ENCODE peak calls at places on chromosomes 7 and 10, in nine cellular contexts. One of them, this sample, is unnamed.

GRCh38 chr10:11140963-11141362 is 123.3 kb downstream of the CELF2 start:
- DNase-seq in A549: no peak
- DNase-seq in tibial nerve: no peak
- DNase-seq in body of pancreas: no peak
- DNase-seq in adrenal gland: no peak
- DNase-seq in ovary: no peak
- DNase-seq in GM12892: no peak
- DNase-seq in K562: no peak
- DNase-seq in transverse colon: no peak
- DNase-seq in this sample: no peak

GRCh38 chr10:127424594-127425264 is 124.4 kb upstream of the NPS start:
- DNase-seq in A549: no peak
- DNase-seq in body of pancreas: peak; percentile 30
- DNase-seq in adrenal gland: no peak
- DNase-seq in K562: no peak
- DNase-seq in ovary: no peak
- DNase-seq in tibial nerve: no peak
- DNase-seq in transverse colon: no peak
- DNase-seq in GM12892: no peak
- DNase-seq in this sample: no peak

GRCh38 chr10:47349516-47349915 is 1.4 kb downstream of the RBP3 start:
- DNase-seq in transverse colon: no peak
- DNase-seq in ovary: no peak
- DNase-seq in K562: no peak
- DNase-seq in A549: no peak
- DNase-seq in GM12892: no peak
- DNase-seq in adrenal gland: no peak
- DNase-seq in tibial nerve: no peak
- DNase-seq in body of pancreas: no peak
- DNase-seq in this sample: no peak

GRCh38 chr10:44991571-44991970 is 9.2 kb upstream of the ZNF22 start:
- DNase-seq in ovary: peak; percentile 57
- DNase-seq in GM12892: no peak
- DNase-seq in adrenal gland: no peak
- DNase-seq in tibial nerve: no peak
- DNase-seq in transverse colon: no peak
- DNase-seq in body of pancreas: peak; percentile 85
- DNase-seq in A549: no peak
- DNase-seq in K562: no peak
- DNase-seq in this sample: peak; percentile 56

GRCh38 chr7:137331378-137331777 is 12.2 kb downstream of the PTN start:
- DNase-seq in ovary: no peak
- DNase-seq in tibial nerve: no peak
- DNase-seq in K562: no peak
- DNase-seq in transverse colon: no peak
- DNase-seq in A549: no peak
- DNase-seq in body of pancreas: no peak
- DNase-seq in GM12892: no peak
- DNase-seq in adrenal gland: no peak
- DNase-seq in this sample: no peak

GRCh38 chr7:120207037-120207436 is 65.9 kb upstream of the KCND2 start:
- DNase-seq in A549: no peak
- DNase-seq in body of pancreas: no peak
- DNase-seq in transverse colon: no peak
- DNase-seq in adrenal gland: no peak
- DNase-seq in GM12892: no peak
- DNase-seq in K562: no peak
- DNase-seq in ovary: no peak
- DNase-seq in tibial nerve: no peak
- DNase-seq in this sample: no peak

GRCh38 chr7:98300595-98301372 is 19.3 kb downstream of the BRI3 start:
- DNase-seq in A549: no peak
- DNase-seq in tibial nerve: no peak
- DNase-seq in K562: peak; percentile 61
- DNase-seq in ovary: no peak
- DNase-seq in body of pancreas: no peak
- DNase-seq in transverse colon: no peak
- DNase-seq in GM12892: no peak
- DNase-seq in adrenal gland: no peak
- DNase-seq in this sample: no peak

GRCh38 chr10:113754125-113754524 is 2.6 kb downstream of the PLEKHS1 start:
- DNase-seq in ovary: no peak
- DNase-seq in GM12892: no peak
- DNase-seq in K562: no peak
- DNase-seq in adrenal gland: no peak
- DNase-seq in tibial nerve: no peak
- DNase-seq in A549: no peak
- DNase-seq in body of pancreas: no peak
- DNase-seq in transverse colon: no peak
- DNase-seq in this sample: no peak

GRCh38 chr10:101063162-101063525 is 1.4 kb downstream of the KAZALD1 start:
- DNase-seq in transverse colon: no peak
- DNase-seq in tibial nerve: no peak
- DNase-seq in adrenal gland: no peak
- DNase-seq in A549: no peak
- DNase-seq in GM12892: no peak
- DNase-seq in K562: peak; percentile 21
- DNase-seq in body of pancreas: no peak
- DNase-seq in ovary: no peak
- DNase-seq in this sample: no peak

GRCh38 chr7:35465791-35466336 is 212.0 kb upstream of the TBX20 start:
- DNase-seq in K562: no peak
- DNase-seq in adrenal gland: no peak
- DNase-seq in GM12892: no peak
- DNase-seq in A549: no peak
- DNase-seq in body of pancreas: peak; percentile 15
- DNase-seq in tibial nerve: no peak
- DNase-seq in transverse colon: no peak
- DNase-seq in ovary: no peak
- DNase-seq in this sample: peak; percentile 77

DNA sequence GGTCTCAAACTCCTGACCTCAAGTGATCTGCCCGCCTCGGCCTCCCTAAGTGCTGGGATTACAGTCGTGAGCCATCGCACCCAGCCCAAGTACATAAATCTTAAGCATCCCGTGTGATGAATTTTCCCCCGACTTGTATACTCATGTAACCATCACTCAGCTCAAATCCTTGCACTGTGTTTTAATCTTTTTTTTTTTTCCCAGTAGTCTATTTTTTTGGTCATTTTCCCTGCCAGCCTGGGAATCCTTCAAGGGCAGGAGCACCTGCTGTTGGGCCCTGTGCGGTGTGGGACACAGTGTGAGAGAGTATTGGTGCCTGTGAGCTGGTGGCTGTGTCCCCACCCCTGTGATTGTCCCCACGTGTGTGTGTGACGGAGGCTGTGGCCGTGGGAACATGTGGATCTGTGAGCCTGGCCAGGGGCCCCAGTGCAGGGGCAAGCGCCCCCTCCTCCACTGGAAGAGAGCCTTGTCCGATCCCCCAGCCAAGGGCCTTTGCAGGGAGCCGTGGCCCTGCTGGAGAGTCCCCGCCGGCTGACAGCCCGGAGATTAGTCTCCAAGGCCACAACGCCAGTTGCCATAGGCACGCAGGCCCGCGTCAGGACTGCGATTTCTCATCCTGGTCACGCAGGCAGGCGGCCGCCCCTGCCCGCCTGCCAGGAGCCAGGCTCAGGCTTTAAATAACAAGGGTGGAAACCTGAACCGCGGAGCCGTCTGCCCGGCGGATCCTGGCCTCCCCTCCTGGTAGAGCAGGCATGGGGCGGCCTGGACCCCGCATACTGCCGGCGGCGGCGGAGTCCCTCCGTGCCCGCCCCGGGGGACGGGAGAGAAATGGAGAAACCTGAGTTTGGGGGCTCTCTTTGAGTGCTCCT is 26.5 kb downstream of the GTF2IRD1 start:
- DNase-seq in K562: no peak
- DNase-seq in tibial nerve: peak; percentile 50
- DNase-seq in adrenal gland: peak; percentile 96
- DNase-seq in GM12892: no peak
- DNase-seq in A549: no peak
- DNase-seq in body of pancreas: peak; percentile 96
- DNase-seq in ovary: peak; percentile 80
- DNase-seq in transverse colon: peak; percentile 79
- DNase-seq in this sample: peak; percentile 93
- TF ChIP-seq POLR2A in K562: no peak
- TF ChIP-seq POLR2A in tibial nerve: peak; percentile 30
- TF ChIP-seq POLR2A in adrenal gland: peak; percentile 59
- TF ChIP-seq POLR2A in GM12892: no peak
- TF ChIP-seq POLR2A in A549: no peak
- TF ChIP-seq POLR2A in body of pancreas: peak; percentile 29
- TF ChIP-seq POLR2A in ovary: peak; percentile 31
- TF ChIP-seq POLR2A in transverse colon: peak; percentile 44
- TF ChIP-seq POLR2A in this sample: peak; percentile 14

GRCh38 chr10:122550427-122550826 is 10.1 kb upstream of the DMBT1 start:
- DNase-seq in adrenal gland: no peak
- DNase-seq in tibial nerve: no peak
- DNase-seq in body of pancreas: no peak
- DNase-seq in GM12892: no peak
- DNase-seq in ovary: no peak
- DNase-seq in transverse colon: no peak
- DNase-seq in K562: no peak
- DNase-seq in A549: no peak
- DNase-seq in this sample: no peak

GRCh38 chr10:122550983-122551382 is 9.6 kb upstream of the DMBT1 start:
- DNase-seq in body of pancreas: no peak
- DNase-seq in GM12892: no peak
- DNase-seq in tibial nerve: no peak
- DNase-seq in ovary: no peak
- DNase-seq in K562: no peak
- DNase-seq in A549: no peak
- DNase-seq in adrenal gland: no peak
- DNase-seq in transverse colon: no peak
- DNase-seq in this sample: no peak

GRCh38 chr10:122546242-122546641 is 14.3 kb upstream of the DMBT1 start:
- DNase-seq in K562: no peak
- DNase-seq in adrenal gland: no peak
- DNase-seq in body of pancreas: no peak
- DNase-seq in A549: no peak
- DNase-seq in tibial nerve: no peak
- DNase-seq in transverse colon: no peak
- DNase-seq in ovary: no peak
- DNase-seq in GM12892: no peak
- DNase-seq in this sample: no peak

GRCh38 chr10:122551450-122551849 is 9.1 kb upstream of the DMBT1 start:
- DNase-seq in ovary: no peak
- DNase-seq in adrenal gland: no peak
- DNase-seq in transverse colon: no peak
- DNase-seq in GM12892: no peak
- DNase-seq in K562: no peak
- DNase-seq in tibial nerve: no peak
- DNase-seq in body of pancreas: no peak
- DNase-seq in A549: no peak
- DNase-seq in this sample: no peak

GRCh38 chr10:122548699-122549098 is 11.9 kb upstream of the DMBT1 start:
- DNase-seq in GM12892: no peak
- DNase-seq in body of pancreas: no peak
- DNase-seq in adrenal gland: no peak
- DNase-seq in tibial nerve: no peak
- DNase-seq in A549: no peak
- DNase-seq in K562: no peak
- DNase-seq in ovary: no peak
- DNase-seq in transverse colon: no peak
- DNase-seq in this sample: no peak
- TF ChIP-seq POLR2A in GM12892: no peak
- TF ChIP-seq POLR2A in body of pancreas: no peak
- TF ChIP-seq POLR2A in adrenal gland: no peak
- TF ChIP-seq POLR2A in tibial nerve: no peak
- TF ChIP-seq POLR2A in A549: no peak
- TF ChIP-seq POLR2A in K562: no peak
- TF ChIP-seq POLR2A in ovary: no peak
- TF ChIP-seq POLR2A in transverse colon: no peak
- TF ChIP-seq POLR2A in this sample: no peak

DNA sequence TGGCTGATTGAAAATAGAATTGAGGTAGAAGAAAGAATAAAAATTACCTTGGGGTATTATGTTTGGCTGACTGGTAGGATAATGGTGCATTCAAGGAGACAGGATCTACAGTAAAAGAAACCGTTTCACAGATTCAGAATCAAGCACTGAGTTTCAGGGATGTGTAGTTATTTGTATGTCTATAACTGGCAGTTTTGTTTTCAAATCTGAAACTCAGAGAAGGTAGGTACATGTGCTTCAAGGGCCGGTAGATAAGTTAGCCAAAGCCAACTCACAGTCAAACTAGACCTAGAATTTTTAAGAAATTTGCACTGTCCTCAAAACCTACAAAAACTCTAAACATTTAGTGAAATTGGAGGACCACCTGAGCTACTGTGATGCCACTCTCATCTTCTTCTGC is 191.5 kb downstream of the FOXP2 start:
- DNase-seq in ovary: no peak
- DNase-seq in adrenal gland: no peak
- DNase-seq in body of pancreas: no peak
- DNase-seq in transverse colon: no peak
- DNase-seq in tibial nerve: no peak
- DNase-seq in A549: no peak
- DNase-seq in GM12892: no peak
- DNase-seq in K562: no peak
- DNase-seq in this sample: no peak
- TF ChIP-seq POLR2A in ovary: no peak
- TF ChIP-seq POLR2A in adrenal gland: no peak
- TF ChIP-seq POLR2A in body of pancreas: no peak
- TF ChIP-seq POLR2A in transverse colon: no peak
- TF ChIP-seq POLR2A in tibial nerve: no peak
- TF ChIP-seq POLR2A in A549: no peak
- TF ChIP-seq POLR2A in GM12892: no peak
- TF ChIP-seq POLR2A in K562: no peak
- TF ChIP-seq POLR2A in this sample: no peak

GRCh38 chr7:151732834-151733585 is 143.9 kb downstream of the PRKAG2 start:
- DNase-seq in K562: no peak
- DNase-seq in body of pancreas: no peak
- DNase-seq in tibial nerve: no peak
- DNase-seq in A549: no peak
- DNase-seq in transverse colon: no peak
- DNase-seq in ovary: no peak
- DNase-seq in GM12892: no peak
- DNase-seq in adrenal gland: no peak
- DNase-seq in this sample: no peak

GRCh38 chr7:151735186-151735853 is 141.6 kb downstream of the PRKAG2 start:
- DNase-seq in A549: no peak
- DNase-seq in GM12892: no peak
- DNase-seq in body of pancreas: no peak
- DNase-seq in adrenal gland: no peak
- DNase-seq in tibial nerve: no peak
- DNase-seq in ovary: no peak
- DNase-seq in transverse colon: no peak
- DNase-seq in K562: no peak
- DNase-seq in this sample: no peak

GRCh38 chr7:151738925-151739324 is 138.0 kb downstream of the PRKAG2 start:
- DNase-seq in transverse colon: no peak
- DNase-seq in A549: no peak
- DNase-seq in tibial nerve: no peak
- DNase-seq in body of pancreas: no peak
- DNase-seq in adrenal gland: no peak
- DNase-seq in GM12892: no peak
- DNase-seq in ovary: no peak
- DNase-seq in K562: no peak
- DNase-seq in this sample: no peak

GRCh38 chr7:151735854-151736402 is 141.0 kb downstream of the PRKAG2 start:
- DNase-seq in A549: no peak
- DNase-seq in body of pancreas: no peak
- DNase-seq in adrenal gland: no peak
- DNase-seq in ovary: peak; percentile 45
- DNase-seq in GM12892: no peak
- DNase-seq in transverse colon: no peak
- DNase-seq in K562: no peak
- DNase-seq in tibial nerve: no peak
- DNase-seq in this sample: no peak

GRCh38 chr7:151736403-151736909 is 140.5 kb downstream of the PRKAG2 start:
- DNase-seq in ovary: peak; percentile 65
- DNase-seq in K562: no peak
- DNase-seq in GM12892: no peak
- DNase-seq in transverse colon: peak; percentile 54
- DNase-seq in body of pancreas: peak; percentile 71
- DNase-seq in tibial nerve: peak; percentile 43
- DNase-seq in A549: peak; percentile 98
- DNase-seq in adrenal gland: peak; percentile 81
- DNase-seq in this sample: no peak
- TF ChIP-seq POLR2A in ovary: no peak
- TF ChIP-seq POLR2A in K562: no peak
- TF ChIP-seq POLR2A in GM12892: no peak
- TF ChIP-seq POLR2A in transverse colon: no peak
- TF ChIP-seq POLR2A in body of pancreas: no peak
- TF ChIP-seq POLR2A in tibial nerve: no peak
- TF ChIP-seq POLR2A in A549: peak; percentile 21
- TF ChIP-seq POLR2A in adrenal gland: no peak
- TF ChIP-seq POLR2A in this sample: peak; percentile 31

This sample was measured in heart left ventricle.